ENCODE peak calls at places on chromosomes 1 and 21, in ten cellular contexts. M is omental fat pad, N is cerebellar cortex, H is SJSA1, L is GM20000, O is NCI-H2081, U is T-cell, K is thoracic aorta, W is endothelial cell, R is activated gamma-delta T cell treated with Interleukin-2 at 50 U/mL for 16 hours. I is an unnamed sample.
A peak's percentile ranks its signal among the peaks of the same experiment; 100 is the strongest.

GRCh38 chr1:228899421-228899956 is 164.2 kb downstream of the RHOU start:
- DNase-seq in W (no peak), L (no peak), U (no peak), O (no peak), K (no peak), N (no peak), H (no peak), M (no peak), R (no peak), I (no peak)

GRCh38 chr21:43361127-43361492 is 65.8 kb downstream of the SIK1 start:
- DNase-seq in O (no peak), L (no peak), R (no peak), W (no peak), M (no peak), K (no peak), U (no peak), H (no peak), N (no peak), I (peak; percentile 59)

GRCh38 chr1:171780583-171781166 is 785 bp upstream of the METTL13 start:
- DNase-seq in H (peak; percentile 18), R (no peak), O (no peak), K (no peak), W (no peak), L (no peak), U (no peak), M (no peak), N (no peak), I (no peak)

GRCh38 chr1:8378202-8378601 is 60.3 kb downstream of the SLC45A1 start:
- DNase-seq in H (no peak), N (no peak), M (no peak), W (no peak), O (no peak), L (no peak), R (no peak), U (no peak), K (no peak), I (no peak)

GRCh38 chr1:200228081-200228480 is 181.8 kb downstream of the ZNF281 start:
- DNase-seq in U (no peak), K (no peak), N (no peak), H (no peak), W (peak; percentile 7), O (no peak), R (no peak), L (no peak), M (no peak), I (no peak)

GRCh38 chr1:230218667-230219066 is 151.6 kb downstream of the GALNT2 start:
- DNase-seq in O (no peak), L (no peak), K (no peak), R (no peak), M (no peak), W (no peak), U (no peak), H (no peak), N (no peak), I (no peak)

GRCh38 chr1:15578921-15579682 is 5.7 kb downstream of the AGMAT start:
- DNase-seq in K (no peak), M (no peak), R (peak; percentile 47), W (no peak), H (no peak), U (peak; percentile 45), O (no peak), L (peak; percentile 45), N (no peak), I (no peak)

GRCh38 chr21:35227774-35228173 is 178.7 kb upstream of the RUNX1 start:
- DNase-seq in K (no peak), O (peak; percentile 58), R (no peak), H (no peak), U (no peak), W (no peak), L (no peak), M (no peak), N (no peak), I (no peak)

GRCh38 chr1:233704125-233704881 is 90.4 kb downstream of the KCNK1 start:
- DNase-seq in N (no peak), U (no peak), M (no peak), W (no peak), R (no peak), O (no peak), K (no peak), L (no peak), H (no peak), I (no peak)

GRCh38 chr1:88873737-88874374 is 17.5 kb downstream of the GTF2B start:
- DNase-seq in U (no peak), O (no peak), L (no peak), M (no peak), R (no peak), H (no peak), K (no peak), N (no peak), W (no peak), I (no peak)

GRCh38 chr1:10380594-10381275 is 18.1 kb upstream of the PGD start:
- DNase-seq in O (no peak), U (no peak), H (peak; percentile 79), W (no peak), L (no peak), K (peak; percentile 12), N (no peak), M (no peak), R (no peak), I (no peak)

GRCh38 chr1:205832326-205832751 is 17.6 kb downstream of the PM20D1 start:
- DNase-seq in L (no peak), R (no peak), M (no peak), K (no peak), U (no peak), H (no peak), O (no peak), W (no peak), N (no peak), I (no peak)

GRCh38 chr1:111704776-111705175 is 34.4 kb downstream of the INKA2 start:
- DNase-seq in W (no peak), O (no peak), L (no peak), H (no peak), M (no peak), K (no peak), N (no peak), U (no peak), R (no peak), I (no peak)

GRCh38 chr1:147504801-147505303 is 36.4 kb upstream of the BCL9 start:
- DNase-seq in L (no peak), H (no peak), O (peak; percentile 85), N (no peak), U (no peak), K (no peak), R (no peak), W (peak; percentile 41), M (no peak), I (no peak)

GRCh38 chr21:28235169-28235892 is 757.3 kb downstream of the LTN1 start:
- DNase-seq in L (no peak), M (no peak), N (peak; percentile 5), H (no peak), O (no peak), U (no peak), K (no peak), W (no peak), R (no peak), I (peak; percentile 76)

GRCh38 chr1:89894210-89894668 is 73.4 kb downstream of the LRRC8D start:
- DNase-seq in K (no peak), L (no peak), N (no peak), R (no peak), O (no peak), H (no peak), W (no peak), U (no peak), M (no peak), I (no peak)

GRCh38 chr1:201696217-201696761 is 132.7 kb upstream of the IPO9 start:
- DNase-seq in O (no peak), U (no peak), H (peak; percentile 90), M (no peak), R (no peak), L (no peak), K (peak; percentile 57), N (peak; percentile 95), W (no peak), I (peak; percentile 96)

GRCh38 chr21:27423906-27424595 is 457.2 kb upstream of the ADAMTS5 start:
- DNase-seq in N (no peak), H (no peak), M (no peak), W (no peak), R (no peak), O (no peak), L (no peak), U (no peak), K (no peak), I (no peak)

I was measured in lower leg skin.